ENCODE peak calls at places on chromosomes 12 and 14, in five cellular contexts. A is thoracic aorta; J is CD4-positive, alpha-beta T cell; L is naive thymus-derived CD4-positive, alpha-beta T cell; K is pancreas. N is an unnamed sample.

GRCh38 chr12:116123511-116124258 is 153.8 kb downstream of the MED13L start:
- DNase-seq in A (no peak), J (no peak), L (no peak), K (peak; percentile 35), N (peak; percentile 41)

GRCh38 chr12:92124708-92125067 is 21.0 kb downstream of the BTG1 start:
- DNase-seq in A (no peak), J (no peak), L (no peak), K (no peak), N (no peak)

GRCh38 chr14:56390859-56391258 is 188.7 kb upstream of the TMEM260 start:
- DNase-seq in A (no peak), J (no peak), L (no peak), K (no peak), N (no peak)

GRCh38 chr12:5509557-5509956 is 77.6 kb downstream of the NTF3 start:
- DNase-seq in A (no peak), J (no peak), L (no peak), K (no peak), N (no peak)

GRCh38 chr14:104229621-104230041 is 91.2 kb downstream of the KIF26A start:
- DNase-seq in A (no peak), J (no peak), L (no peak), K (peak; percentile 34), N (no peak)

GRCh38 chr14:20657216-20658211 is 16.0 kb upstream of the OR6S1 start:
- DNase-seq in A (no peak), J (peak; percentile 21), L (no peak), K (no peak), N (no peak)

GRCh38 chr12:122846622-122847515 is 11.6 kb downstream of the HIP1R start:
- DNase-seq in A (no peak), J (no peak), L (no peak), K (no peak), N (no peak)

GRCh38 chr12:68317047-68317667 is 15.0 kb downstream of the MDM1 start:
- DNase-seq in A (no peak), J (peak; percentile 19), L (peak; percentile 29), K (peak; percentile 38), N (no peak)

GRCh38 chr12:120229071-120229582 is 28.2 kb upstream of the RPLP0 start:
- DNase-seq in A (no peak), J (no peak), L (no peak), K (no peak), N (no peak)

GRCh38 chr14:57066887-57067513 is 201.7 kb downstream of the EXOC5 start:
- DNase-seq in A (no peak), J (no peak), L (no peak), K (peak; percentile 57), N (peak; percentile 2)

GRCh38 chr12:111250251-111250881 is 118.5 kb downstream of the PHETA1 start:
- DNase-seq in A (no peak), J (no peak), L (no peak), K (no peak), N (no peak)

GRCh38 chr12:124754949-124755800 is 108.5 kb downstream of the SCARB1 start:
- DNase-seq in A (peak; percentile 59), J (no peak), L (no peak), K (peak; percentile 53), N (peak; percentile 78)

GRCh38 chr12:27545666-27546065 is 21.7 kb downstream of the PPFIBP1 start:
- DNase-seq in A (no peak), J (no peak), L (no peak), K (no peak), N (no peak)

GRCh38 chr12:108801736-108802665 is 55.4 kb downstream of the SSH1 start:
- DNase-seq in A (no peak), J (no peak), L (no peak), K (no peak), N (no peak)

GRCh38 chr14:104346112-104346462 is 207.7 kb downstream of the KIF26A start:
- DNase-seq in A (no peak), J (no peak), L (no peak), K (no peak), N (no peak)

GRCh38 chr12:62693291-62694040 is 226.8 kb downstream of the MON2 start:
- DNase-seq in A (no peak), J (no peak), L (no peak), K (no peak), N (no peak)

GRCh38 chr12:52833922-52834726 is at the start of gene KRT79:
- DNase-seq in A (no peak), J (no peak), L (no peak), K (no peak), N (no peak)

DNA sequence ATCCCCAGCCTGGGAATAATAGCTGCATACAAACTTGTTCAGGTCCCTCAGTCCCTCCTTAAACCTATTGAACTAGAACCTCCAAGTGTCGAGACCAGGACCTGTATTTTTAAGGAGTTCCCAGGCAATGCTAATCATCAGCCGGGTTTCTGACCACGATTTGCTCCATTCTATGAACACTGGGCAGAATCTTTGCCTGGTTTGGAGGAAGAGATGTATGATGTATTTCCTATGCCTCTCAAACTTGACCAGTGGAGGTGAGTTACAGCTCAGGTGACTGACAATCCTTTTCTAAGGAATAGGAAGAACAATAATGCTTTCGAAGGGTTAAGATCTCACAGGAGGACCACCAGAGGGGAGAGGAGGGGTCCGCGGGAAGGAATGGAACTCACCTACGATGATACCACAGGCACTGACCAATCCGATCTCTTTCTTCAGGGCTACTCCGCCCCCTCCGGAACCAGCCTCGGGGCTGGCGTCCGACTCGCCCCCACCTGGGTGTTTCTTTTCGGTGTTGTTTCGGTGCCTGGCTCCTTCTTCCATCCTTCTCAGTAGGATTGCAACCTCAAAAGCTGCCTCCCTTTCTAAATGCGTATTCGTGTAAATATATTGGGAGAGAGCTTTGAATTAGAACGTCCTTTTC is 967 bp downstream of the SLC7A8 start:
- DNase-seq in A (no peak), J (peak; percentile 25), L (no peak), K (peak; percentile 56), N (no peak)
- H3K27ac ChIP-seq in A (peak overlapping the region; percentile 55), J (no peak overlapping the region), L (peak overlapping the region; percentile 29), K (no peak overlapping the region), N (no peak overlapping the region)

DNA sequence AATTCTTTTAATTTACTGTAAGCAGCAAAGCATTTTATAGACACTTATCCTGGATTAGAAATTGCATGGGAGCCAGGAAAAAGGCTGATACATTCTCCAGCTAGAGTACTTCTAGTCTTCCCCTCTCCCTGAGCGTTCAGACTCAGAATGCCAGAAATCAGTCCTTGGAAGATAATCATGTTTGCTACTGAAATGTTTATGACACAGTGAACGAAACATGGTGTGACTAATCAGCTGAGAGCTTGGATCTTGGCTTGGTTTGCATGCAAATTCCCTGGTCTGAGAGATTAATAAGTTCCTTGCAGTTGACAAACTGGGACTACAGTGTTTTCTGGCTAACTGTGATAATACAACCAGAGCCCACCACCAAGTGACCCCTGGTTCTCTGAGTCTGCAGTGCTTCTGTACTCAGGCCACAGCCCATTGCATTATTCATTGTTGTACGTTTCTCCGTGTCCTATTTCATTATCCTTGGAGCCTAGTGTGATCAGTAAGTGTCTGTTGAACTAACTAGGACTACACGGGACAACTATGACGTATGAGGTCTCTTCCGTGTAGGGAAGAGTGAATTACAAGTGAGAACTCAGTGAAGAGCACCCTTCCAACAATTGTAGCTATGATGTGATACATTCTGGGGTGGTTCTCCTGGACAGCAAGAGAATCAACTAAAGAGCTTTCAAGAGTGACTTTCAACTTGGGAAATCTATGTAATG is 34.6 kb upstream of the EVL start:
- DNase-seq in A (no peak), J (no peak), L (no peak), K (peak; percentile 13), N (no peak)
- H3K27ac ChIP-seq in A (peak overlapping the region; percentile 43), J (no peak overlapping the region), L (no peak overlapping the region), K (no peak overlapping the region), N (no peak overlapping the region)

GRCh38 chr12:56488041-56488955 is at the start of gene GLS2:
- DNase-seq in A (peak; percentile 31), J (peak; percentile 70), L (peak; percentile 72), K (peak; percentile 89), N (peak; percentile 47)
- H3K27ac ChIP-seq in A (no peak within 1 kb of the TSS), J (no peak within 1 kb of the TSS), L (peak within 1 kb of the TSS; percentile 49), K (peak within 1 kb of the TSS; percentile 80), N (no peak within 1 kb of the TSS)

DNA sequence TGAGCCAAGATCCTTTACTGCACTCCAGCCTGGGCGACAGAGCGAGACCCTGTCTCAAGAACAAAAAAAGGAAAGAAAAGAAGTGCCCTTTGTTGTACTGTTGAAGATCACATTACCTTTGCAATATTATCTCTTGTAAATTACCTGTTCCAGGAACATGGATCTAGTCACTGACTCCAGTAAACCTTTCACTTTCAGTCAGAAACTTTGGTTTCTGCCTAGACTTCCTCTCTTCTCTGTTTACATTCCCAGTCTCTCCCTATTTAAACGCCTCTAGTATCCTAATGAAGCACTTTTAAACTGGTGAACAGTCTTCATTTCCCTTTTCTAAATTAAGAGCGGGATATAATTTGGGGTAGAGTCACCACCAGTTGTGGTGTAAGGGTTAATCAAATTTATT is 12.8 kb downstream of the CHPT1 start:
- DNase-seq in A (no peak), J (no peak), L (no peak), K (no peak), N (no peak)
- H3K27ac ChIP-seq in A (no peak overlapping the region), J (no peak overlapping the region), L (no peak overlapping the region), K (no peak overlapping the region), N (no peak overlapping the region)

GRCh38 chr14:61614693-61615092 is 80.6 kb upstream of the HIF1A start:
- DNase-seq in A (no peak), J (no peak), L (no peak), K (no peak), N (no peak)

GRCh38 chr14:61618448-61618847 is 76.9 kb upstream of the HIF1A start:
- DNase-seq in A (no peak), J (no peak), L (no peak), K (no peak), N (no peak)

GRCh38 chr14:61619494-61619893 is 75.8 kb upstream of the HIF1A start:
- DNase-seq in A (no peak), J (no peak), L (no peak), K (no peak), N (no peak)

GRCh38 chr14:61616524-61617185 is 78.7 kb upstream of the HIF1A start:
- DNase-seq in A (no peak), J (no peak), L (no peak), K (no peak), N (no peak)

DNA sequence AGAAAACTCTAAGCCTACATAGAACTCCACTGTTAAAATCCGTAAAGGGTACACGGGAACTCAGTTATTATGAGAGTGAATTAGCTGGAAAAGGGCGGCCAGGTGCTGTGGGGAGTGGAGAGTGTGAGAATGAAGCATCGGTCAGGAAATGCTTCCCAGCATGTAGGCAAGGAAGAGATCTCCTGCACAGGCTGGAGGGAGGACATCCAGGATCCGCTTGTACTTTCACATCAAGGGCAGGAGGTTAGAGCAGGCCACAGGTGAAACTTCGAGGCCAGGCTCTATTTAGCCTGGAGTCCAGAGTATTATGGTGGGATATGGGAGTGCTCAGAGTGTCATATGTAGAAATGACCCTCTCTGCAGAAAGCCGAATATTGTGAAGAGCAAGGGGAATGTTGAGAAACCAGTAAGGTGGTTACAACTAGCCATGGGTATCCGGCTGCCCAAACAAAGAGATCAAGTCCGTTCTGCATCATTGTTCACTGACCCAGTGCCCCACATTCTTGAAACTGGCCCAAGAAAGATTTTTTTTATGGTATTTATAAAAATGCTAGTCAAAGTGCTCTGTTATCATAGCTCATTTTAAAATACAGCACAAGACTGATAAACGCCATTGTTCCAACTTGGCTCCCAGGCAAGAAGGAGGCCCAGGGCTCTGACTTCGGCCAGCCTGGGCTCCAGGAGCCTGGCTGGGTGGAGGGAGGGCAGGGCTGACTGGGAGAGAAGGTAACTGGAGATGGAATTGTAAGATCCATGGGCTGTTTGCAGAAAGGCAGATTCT is 79.4 kb upstream of the HIF1A start:
- DNase-seq in A (no peak), J (no peak), L (no peak), K (no peak), N (no peak)
- H3K27ac ChIP-seq in A (no peak overlapping the region), J (no peak overlapping the region), L (no peak overlapping the region), K (no peak overlapping the region), N (no peak overlapping the region)

N was measured in substantia nigra.